ENCODE peak calls at places on chromosomes 16 and 17, in six cellular contexts. One of them, this sample, is unnamed.

GRCh38 chr17:7204335-7204734 is 15.3 kb downstream of the DLG4 start:
- DNase-seq in psoas muscle: no peak
- DNase-seq in activated B cell treated with CpG ODN at 0.5 μM for 24 hours: no peak
- DNase-seq in cardiac muscle cell: no peak
- DNase-seq in epithelial cell of esophagus: no peak
- DNase-seq in neural crest cell: no peak
- DNase-seq in this sample: no peak

GRCh38 chr17:44492706-44493272 is 10.4 kb downstream of the GPATCH8 start:
- DNase-seq in cardiac muscle cell: no peak
- DNase-seq in epithelial cell of esophagus: no peak
- DNase-seq in neural crest cell: no peak
- DNase-seq in psoas muscle: no peak
- DNase-seq in activated B cell treated with CpG ODN at 0.5 μM for 24 hours: no peak
- DNase-seq in this sample: no peak

GRCh38 chr16:81167851-81168250 is 70.6 kb upstream of the BCO1 start:
- DNase-seq in activated B cell treated with CpG ODN at 0.5 μM for 24 hours: no peak
- DNase-seq in neural crest cell: no peak
- DNase-seq in psoas muscle: no peak
- DNase-seq in epithelial cell of esophagus: no peak
- DNase-seq in cardiac muscle cell: no peak
- DNase-seq in this sample: no peak

GRCh38 chr16:58098207-58099096 is 30.7 kb downstream of the CFAP20 start:
- DNase-seq in activated B cell treated with CpG ODN at 0.5 μM for 24 hours: no peak
- DNase-seq in epithelial cell of esophagus: peak; percentile 67
- DNase-seq in neural crest cell: no peak
- DNase-seq in psoas muscle: no peak
- DNase-seq in cardiac muscle cell: no peak
- DNase-seq in this sample: no peak

GRCh38 chr17:82593590-82594087 is 54.6 kb downstream of the WDR45B start:
- DNase-seq in epithelial cell of esophagus: no peak
- DNase-seq in cardiac muscle cell: no peak
- DNase-seq in activated B cell treated with CpG ODN at 0.5 μM for 24 hours: no peak
- DNase-seq in psoas muscle: no peak
- DNase-seq in neural crest cell: no peak
- DNase-seq in this sample: no peak

GRCh38 chr17:30235386-30236296 is at the start of gene SLC6A4:
- DNase-seq in activated B cell treated with CpG ODN at 0.5 μM for 24 hours: no peak
- DNase-seq in psoas muscle: no peak
- DNase-seq in cardiac muscle cell: peak; percentile 67
- DNase-seq in neural crest cell: no peak
- DNase-seq in epithelial cell of esophagus: peak; percentile 24
- DNase-seq in this sample: no peak

GRCh38 chr16:2235695-2236361 is 416 bp upstream of the DNASE1L2 start:
- DNase-seq in cardiac muscle cell: no peak
- DNase-seq in psoas muscle: no peak
- DNase-seq in neural crest cell: no peak
- DNase-seq in activated B cell treated with CpG ODN at 0.5 μM for 24 hours: no peak
- DNase-seq in epithelial cell of esophagus: no peak
- DNase-seq in this sample: no peak

GRCh38 chr16:30700491-30700890 is 1.5 kb downstream of the SRCAP start:
- DNase-seq in neural crest cell: no peak
- DNase-seq in activated B cell treated with CpG ODN at 0.5 μM for 24 hours: no peak
- DNase-seq in epithelial cell of esophagus: no peak
- DNase-seq in psoas muscle: no peak
- DNase-seq in cardiac muscle cell: peak; percentile 5
- DNase-seq in this sample: no peak

GRCh38 chr17:794876-795275 is 12.7 kb downstream of the MRM3 start:
- DNase-seq in epithelial cell of esophagus: peak; percentile 68
- DNase-seq in activated B cell treated with CpG ODN at 0.5 μM for 24 hours: no peak
- DNase-seq in cardiac muscle cell: peak; percentile 78
- DNase-seq in psoas muscle: peak; percentile 93
- DNase-seq in neural crest cell: peak; percentile 70
- DNase-seq in this sample: no peak

GRCh38 chr16:3625911-3626732 is 14.7 kb upstream of the SLX4 start:
- DNase-seq in epithelial cell of esophagus: no peak
- DNase-seq in psoas muscle: no peak
- DNase-seq in cardiac muscle cell: no peak
- DNase-seq in neural crest cell: no peak
- DNase-seq in activated B cell treated with CpG ODN at 0.5 μM for 24 hours: no peak
- DNase-seq in this sample: no peak

GRCh38 chr16:49899991-49900690 is 44.2 kb upstream of the ZNF423 start:
- DNase-seq in cardiac muscle cell: no peak
- DNase-seq in neural crest cell: no peak
- DNase-seq in epithelial cell of esophagus: no peak
- DNase-seq in psoas muscle: no peak
- DNase-seq in activated B cell treated with CpG ODN at 0.5 μM for 24 hours: no peak
- DNase-seq in this sample: no peak

GRCh38 chr17:73191443-73192218 is 1.2 kb upstream of the COG1 start:
- DNase-seq in activated B cell treated with CpG ODN at 0.5 μM for 24 hours: peak; percentile 39
- DNase-seq in psoas muscle: peak; percentile 74
- DNase-seq in cardiac muscle cell: peak; percentile 73
- DNase-seq in neural crest cell: peak; percentile 64
- DNase-seq in epithelial cell of esophagus: peak; percentile 77
- DNase-seq in this sample: peak; percentile 58

GRCh38 chr16:69881141-69881540 is 70.0 kb upstream of the CLEC18A start:
- DNase-seq in psoas muscle: no peak
- DNase-seq in activated B cell treated with CpG ODN at 0.5 μM for 24 hours: no peak
- DNase-seq in epithelial cell of esophagus: no peak
- DNase-seq in cardiac muscle cell: no peak
- DNase-seq in neural crest cell: no peak
- DNase-seq in this sample: no peak

GRCh38 chr16:77191259-77191969 is 424 bp downstream of the MON1B start:
- DNase-seq in neural crest cell: no peak
- DNase-seq in activated B cell treated with CpG ODN at 0.5 μM for 24 hours: peak; percentile 31
- DNase-seq in cardiac muscle cell: no peak
- DNase-seq in psoas muscle: peak; percentile 64
- DNase-seq in epithelial cell of esophagus: no peak
- DNase-seq in this sample: no peak

GRCh38 chr17:57420674-57421392 is 164.5 kb downstream of the MSI2 start:
- DNase-seq in epithelial cell of esophagus: no peak
- DNase-seq in psoas muscle: no peak
- DNase-seq in cardiac muscle cell: no peak
- DNase-seq in activated B cell treated with CpG ODN at 0.5 μM for 24 hours: no peak
- DNase-seq in neural crest cell: no peak
- DNase-seq in this sample: no peak

GRCh38 chr17:43917348-43918025 is 10.2 kb upstream of the MPP2 start:
- DNase-seq in psoas muscle: peak; percentile 64
- DNase-seq in epithelial cell of esophagus: peak; percentile 42
- DNase-seq in cardiac muscle cell: peak; percentile 45
- DNase-seq in activated B cell treated with CpG ODN at 0.5 μM for 24 hours: peak; percentile 49
- DNase-seq in neural crest cell: no peak
- DNase-seq in this sample: no peak

GRCh38 chr17:30095507-30096244 is 20.9 kb upstream of the NSRP1 start:
- DNase-seq in psoas muscle: no peak
- DNase-seq in epithelial cell of esophagus: peak; percentile 79
- DNase-seq in activated B cell treated with CpG ODN at 0.5 μM for 24 hours: no peak
- DNase-seq in neural crest cell: peak; percentile 28
- DNase-seq in cardiac muscle cell: peak; percentile 67
- DNase-seq in this sample: no peak

GRCh38 chr17:356671-357434 is 4.2 kb upstream of the RPH3AL start:
- DNase-seq in activated B cell treated with CpG ODN at 0.5 μM for 24 hours: no peak
- DNase-seq in epithelial cell of esophagus: no peak
- DNase-seq in neural crest cell: no peak
- DNase-seq in cardiac muscle cell: no peak
- DNase-seq in psoas muscle: peak; percentile 46
- DNase-seq in this sample: no peak

GRCh38 chr17:32118835-32119234 is 23.5 kb upstream of the RHOT1 start:
- DNase-seq in neural crest cell: no peak
- DNase-seq in cardiac muscle cell: no peak
- DNase-seq in epithelial cell of esophagus: no peak
- DNase-seq in activated B cell treated with CpG ODN at 0.5 μM for 24 hours: no peak
- DNase-seq in psoas muscle: no peak
- DNase-seq in this sample: no peak

GRCh38 chr17:69147460-69147859 is 5.8 kb upstream of the ABCA6 start:
- DNase-seq in epithelial cell of esophagus: no peak
- DNase-seq in neural crest cell: no peak
- DNase-seq in activated B cell treated with CpG ODN at 0.5 μM for 24 hours: no peak
- DNase-seq in psoas muscle: no peak
- DNase-seq in cardiac muscle cell: no peak
- DNase-seq in this sample: no peak

GRCh38 chr17:69141802-69142472 is at the start of gene ABCA6:
- DNase-seq in psoas muscle: no peak
- DNase-seq in cardiac muscle cell: no peak
- DNase-seq in activated B cell treated with CpG ODN at 0.5 μM for 24 hours: no peak
- DNase-seq in epithelial cell of esophagus: peak; percentile 36
- DNase-seq in neural crest cell: no peak
- DNase-seq in this sample: no peak

GRCh38 chr17:69143683-69144231 is 2.1 kb upstream of the ABCA6 start:
- DNase-seq in psoas muscle: no peak
- DNase-seq in cardiac muscle cell: no peak
- DNase-seq in epithelial cell of esophagus: no peak
- DNase-seq in activated B cell treated with CpG ODN at 0.5 μM for 24 hours: no peak
- DNase-seq in neural crest cell: no peak
- DNase-seq in this sample: no peak

GRCh38 chr17:69144621-69145255 is 3.0 kb upstream of the ABCA6 start:
- DNase-seq in neural crest cell: no peak
- DNase-seq in psoas muscle: no peak
- DNase-seq in epithelial cell of esophagus: no peak
- DNase-seq in cardiac muscle cell: no peak
- DNase-seq in activated B cell treated with CpG ODN at 0.5 μM for 24 hours: no peak
- DNase-seq in this sample: no peak

DNA sequence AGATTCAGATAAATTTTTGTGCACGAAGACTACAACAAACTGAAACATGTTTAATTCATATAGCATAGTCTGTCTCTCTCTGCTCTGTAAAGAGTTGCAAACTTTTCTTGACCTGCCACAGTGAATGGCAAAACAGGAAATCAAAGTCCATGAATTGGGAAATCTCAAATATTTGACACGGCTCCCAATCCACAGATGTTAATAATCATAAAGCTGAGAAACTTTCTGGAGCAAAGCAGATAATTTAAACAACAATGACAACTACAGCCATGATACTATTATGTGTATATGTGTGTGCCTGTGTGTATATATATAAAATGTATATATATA is 743 bp upstream of the ABCA6 start:
- DNase-seq in activated B cell treated with CpG ODN at 0.5 μM for 24 hours: no peak
- DNase-seq in psoas muscle: no peak
- DNase-seq in neural crest cell: no peak
- DNase-seq in cardiac muscle cell: no peak
- DNase-seq in epithelial cell of esophagus: peak; percentile 18
- DNase-seq in this sample: no peak
- TF ChIP-seq CTCF in activated B cell treated with CpG ODN at 0.5 μM for 24 hours: no peak
- TF ChIP-seq CTCF in psoas muscle: no peak
- TF ChIP-seq CTCF in neural crest cell: no peak
- TF ChIP-seq CTCF in cardiac muscle cell: no peak
- TF ChIP-seq CTCF in epithelial cell of esophagus: no peak
- TF ChIP-seq CTCF in this sample: no peak

GRCh38 chr17:48860034-48860433 is 29.2 kb downstream of the CALCOCO2 start:
- DNase-seq in cardiac muscle cell: no peak
- DNase-seq in activated B cell treated with CpG ODN at 0.5 μM for 24 hours: no peak
- DNase-seq in psoas muscle: no peak
- DNase-seq in epithelial cell of esophagus: no peak
- DNase-seq in neural crest cell: no peak
- DNase-seq in this sample: no peak
- TF ChIP-seq CTCF in cardiac muscle cell: no peak
- TF ChIP-seq CTCF in activated B cell treated with CpG ODN at 0.5 μM for 24 hours: no peak
- TF ChIP-seq CTCF in psoas muscle: peak; percentile 19
- TF ChIP-seq CTCF in epithelial cell of esophagus: peak; percentile 24
- TF ChIP-seq CTCF in neural crest cell: peak; percentile 48
- TF ChIP-seq CTCF in this sample: peak; percentile 62

GRCh38 chr17:50613596-50613995 is 21.1 kb upstream of the ABCC3 start:
- DNase-seq in neural crest cell: no peak
- DNase-seq in psoas muscle: no peak
- DNase-seq in cardiac muscle cell: no peak
- DNase-seq in activated B cell treated with CpG ODN at 0.5 μM for 24 hours: no peak
- DNase-seq in epithelial cell of esophagus: no peak
- DNase-seq in this sample: no peak
- TF ChIP-seq CTCF in neural crest cell: no peak
- TF ChIP-seq CTCF in psoas muscle: peak; percentile 9
- TF ChIP-seq CTCF in cardiac muscle cell: peak; percentile 12
- TF ChIP-seq CTCF in activated B cell treated with CpG ODN at 0.5 μM for 24 hours: no peak
- TF ChIP-seq CTCF in epithelial cell of esophagus: no peak
- TF ChIP-seq CTCF in this sample: no peak

GRCh38 chr16:17416461-17417221 is 54.1 kb downstream of the XYLT1 start:
- DNase-seq in neural crest cell: peak; percentile 6
- DNase-seq in cardiac muscle cell: peak; percentile 59
- DNase-seq in psoas muscle: no peak
- DNase-seq in epithelial cell of esophagus: no peak
- DNase-seq in activated B cell treated with CpG ODN at 0.5 μM for 24 hours: peak; percentile 57
- DNase-seq in this sample: no peak
- TF ChIP-seq CTCF in neural crest cell: peak; percentile 27
- TF ChIP-seq CTCF in cardiac muscle cell: peak; percentile 9
- TF ChIP-seq CTCF in psoas muscle: no peak
- TF ChIP-seq CTCF in epithelial cell of esophagus: no peak
- TF ChIP-seq CTCF in activated B cell treated with CpG ODN at 0.5 μM for 24 hours: no peak
- TF ChIP-seq CTCF in this sample: no peak

DNA sequence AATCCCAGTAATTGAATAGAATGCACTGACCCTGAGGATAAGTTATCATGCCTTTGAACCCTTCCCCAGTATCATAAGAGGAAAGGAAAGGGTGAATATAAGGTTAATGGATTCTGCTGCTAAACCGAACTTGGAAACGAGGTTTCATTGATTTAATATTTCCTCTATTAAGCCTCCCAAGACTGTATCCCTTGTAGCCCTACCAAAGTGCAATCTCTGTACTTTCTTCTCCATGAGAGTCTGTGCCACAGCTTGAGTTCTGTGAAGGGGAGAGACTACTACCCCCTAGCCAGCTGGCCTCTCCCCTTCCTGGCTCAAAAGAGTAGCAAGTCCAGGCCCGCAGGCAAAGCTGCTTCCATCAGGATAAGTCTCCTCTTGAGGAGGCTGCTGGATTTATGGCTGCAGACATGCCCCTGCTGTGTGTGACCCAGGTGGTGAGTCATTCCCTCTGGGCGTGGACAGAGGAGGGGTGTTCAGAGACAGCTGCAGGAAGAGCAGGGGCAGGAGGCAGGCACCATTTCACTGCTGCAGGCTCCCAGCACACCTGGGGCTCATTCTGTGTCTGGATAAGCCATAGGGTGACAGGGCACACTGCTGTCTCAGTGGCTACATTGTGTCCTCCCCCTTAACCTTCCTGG is 58.4 kb downstream of the TOM1L2 start:
- DNase-seq in activated B cell treated with CpG ODN at 0.5 μM for 24 hours: no peak
- DNase-seq in psoas muscle: peak; percentile 90
- DNase-seq in cardiac muscle cell: no peak
- DNase-seq in neural crest cell: no peak
- DNase-seq in epithelial cell of esophagus: peak; percentile 97
- DNase-seq in this sample: peak; percentile 66
- TF ChIP-seq CTCF in activated B cell treated with CpG ODN at 0.5 μM for 24 hours: no peak
- TF ChIP-seq CTCF in psoas muscle: no peak
- TF ChIP-seq CTCF in cardiac muscle cell: no peak
- TF ChIP-seq CTCF in neural crest cell: no peak
- TF ChIP-seq CTCF in epithelial cell of esophagus: no peak
- TF ChIP-seq CTCF in this sample: no peak

GRCh38 chr17:76363107-76363801 is 9.5 kb upstream of the PRPSAP1 start:
- DNase-seq in activated B cell treated with CpG ODN at 0.5 μM for 24 hours: no peak
- DNase-seq in psoas muscle: no peak
- DNase-seq in epithelial cell of esophagus: no peak
- DNase-seq in cardiac muscle cell: no peak
- DNase-seq in neural crest cell: no peak
- DNase-seq in this sample: no peak

GRCh38 chr17:76368545-76368944 is 14.8 kb upstream of the PRPSAP1 start:
- DNase-seq in epithelial cell of esophagus: no peak
- DNase-seq in activated B cell treated with CpG ODN at 0.5 μM for 24 hours: no peak
- DNase-seq in psoas muscle: no peak
- DNase-seq in cardiac muscle cell: no peak
- DNase-seq in neural crest cell: no peak
- DNase-seq in this sample: no peak

GRCh38 chr17:76367647-76368046 is 13.9 kb upstream of the PRPSAP1 start:
- DNase-seq in epithelial cell of esophagus: no peak
- DNase-seq in psoas muscle: no peak
- DNase-seq in cardiac muscle cell: no peak
- DNase-seq in neural crest cell: no peak
- DNase-seq in activated B cell treated with CpG ODN at 0.5 μM for 24 hours: no peak
- DNase-seq in this sample: no peak

GRCh38 chr17:76366247-76366646 is 12.5 kb upstream of the PRPSAP1 start:
- DNase-seq in epithelial cell of esophagus: no peak
- DNase-seq in cardiac muscle cell: no peak
- DNase-seq in psoas muscle: no peak
- DNase-seq in activated B cell treated with CpG ODN at 0.5 μM for 24 hours: no peak
- DNase-seq in neural crest cell: no peak
- DNase-seq in this sample: no peak

GRCh38 chr17:76365256-76365903 is 11.7 kb upstream of the PRPSAP1 start:
- DNase-seq in epithelial cell of esophagus: peak; percentile 50
- DNase-seq in neural crest cell: no peak
- DNase-seq in cardiac muscle cell: no peak
- DNase-seq in psoas muscle: no peak
- DNase-seq in activated B cell treated with CpG ODN at 0.5 μM for 24 hours: no peak
- DNase-seq in this sample: no peak
- TF ChIP-seq CTCF in epithelial cell of esophagus: peak; percentile 60
- TF ChIP-seq CTCF in neural crest cell: no peak
- TF ChIP-seq CTCF in cardiac muscle cell: peak; percentile 41
- TF ChIP-seq CTCF in psoas muscle: no peak
- TF ChIP-seq CTCF in activated B cell treated with CpG ODN at 0.5 μM for 24 hours: no peak
- TF ChIP-seq CTCF in this sample: no peak